ENCODE peak calls at places on chromosomes 3 and 15, in five cellular contexts. F, Q, S, C and E are unnamed samples.

GRCh38 chr15:69958494-69959134 is 139.1 kb downstream of the TLE3 start:
- DNase-seq in Q (no peak), F (no peak), S (peak; percentile 13), C (no peak), E (no peak)

GRCh38 chr3:159210336-159210735 is 408.5 kb downstream of the MFSD1 start:
- DNase-seq in Q (no peak), C (no peak), F (no peak), S (no peak), E (no peak)

GRCh38 chr15:68301300-68301699 is 23.8 kb downstream of the FEM1B start:
- DNase-seq in Q (no peak), F (no peak), C (no peak), S (no peak), E (no peak)

GRCh38 chr15:43347114-43347513 is 16.7 kb upstream of the LCMT2 start:
- DNase-seq in Q (no peak), C (no peak), F (no peak), S (no peak), E (no peak)

GRCh38 chr3:174280186-174280585 is 578.9 kb upstream of the NAALADL2 start:
- DNase-seq in F (no peak), C (no peak), S (no peak), Q (no peak), E (no peak)

GRCh38 chr3:188975612-188976314 is 196.0 kb upstream of the TPRG1 start:
- DNase-seq in S (no peak), Q (no peak), C (no peak), F (no peak), E (no peak)

GRCh38 chr3:31546152-31546551 is 13.4 kb downstream of the STT3B start:
- DNase-seq in Q (no peak), S (no peak), C (no peak), F (no peak), E (no peak)

GRCh38 chr3:57555738-57556458 is at the start of gene PDE12:
- DNase-seq in F (peak; percentile 69), S (peak; percentile 96), C (peak; percentile 70), Q (peak; percentile 66), E (peak; percentile 86)

GRCh38 chr3:161008086-161008485 is 97.1 kb downstream of the B3GALNT1 start:
- DNase-seq in C (no peak), F (no peak), Q (no peak), S (no peak), E (peak; percentile 61)

GRCh38 chr3:167918686-167919085 is 177.0 kb downstream of the GOLIM4 start:
- DNase-seq in Q (no peak), S (no peak), C (no peak), F (no peak), E (no peak)